ENCODE peak calls at places on chromosome 12, in nine cellular contexts. X is sigmoid colon, F is mesendoderm, N is lung, R is uterus, U is ovary, G is heart left ventricle, P is lower lobe of right lung, A is left ventricle myocardium inferior. L is an unnamed sample.

GRCh38 chr12:42372154-42372791 is 46.3 kb downstream of the PPHLN1 start:
- DNase-seq in F (peak; percentile 83), R (no peak), A (no peak), N (no peak), X (no peak), G (no peak), P (no peak), U (no peak), L (no peak)

GRCh38 chr12:48023386-48023785 is 19.1 kb upstream of the COL2A1 start:
- DNase-seq in G (peak; percentile 66), A (peak; percentile 70), X (no peak), P (no peak), N (no peak), R (no peak), F (peak; percentile 65), U (no peak), L (no peak)

GRCh38 chr12:54373619-54374554 is 9.6 kb upstream of the GPR84 start:
- DNase-seq in X (no peak), F (no peak), A (no peak), U (no peak), G (no peak), N (no peak), R (no peak), P (no peak), L (no peak)

GRCh38 chr12:64836856-64837255 is 12.4 kb downstream of the TBC1D30 start:
- DNase-seq in P (no peak), F (no peak), U (no peak), N (no peak), X (no peak), R (no peak), A (no peak), G (no peak), L (no peak)

GRCh38 chr12:54882074-54882473 is 27.8 kb downstream of the MUCL1 start:
- DNase-seq in G (no peak), F (no peak), A (no peak), R (no peak), X (no peak), P (no peak), N (no peak), U (no peak), L (no peak)

GRCh38 chr12:18895946-18896345 is 158.0 kb downstream of the CAPZA3 start:
- DNase-seq in X (no peak), G (peak; percentile 79), R (no peak), U (no peak), P (no peak), N (no peak), A (peak; percentile 77), F (peak; percentile 90), L (no peak)

GRCh38 chr12:92079054-92079385 is 66.6 kb downstream of the BTG1 start:
- DNase-seq in A (no peak), R (no peak), P (no peak), G (no peak), F (no peak), X (no peak), U (no peak), N (no peak), L (no peak)

GRCh38 chr12:25796523-25797000 is 161.9 kb upstream of the RASSF8 start:
- DNase-seq in X (no peak), G (no peak), R (no peak), U (no peak), P (no peak), N (no peak), A (no peak), F (peak; percentile 83), L (no peak)

GRCh38 chr12:8950702-8951478 is 1.4 kb upstream of the M6PR start:
- DNase-seq in X (no peak), R (no peak), P (no peak), N (no peak), U (no peak), F (no peak), G (no peak), A (no peak), L (no peak)

GRCh38 chr12:104751594-104751993 is 206.5 kb downstream of the SLC41A2 start:
- DNase-seq in F (no peak), P (no peak), X (no peak), A (no peak), N (no peak), G (no peak), U (no peak), R (no peak), L (no peak)

GRCh38 chr12:107130830-107131760 is 37.7 kb upstream of the CRY1 start:
- DNase-seq in P (no peak), G (no peak), U (no peak), R (no peak), A (no peak), F (no peak), N (no peak), X (no peak), L (no peak)

GRCh38 chr12:125283521-125283920 is 218.3 kb downstream of the AACS start:
- DNase-seq in U (no peak), A (no peak), R (no peak), X (no peak), G (no peak), P (no peak), N (no peak), F (peak; percentile 59), L (no peak)

GRCh38 chr12:92926549-92926948 is 2.5 kb downstream of the EEA1 start:
- DNase-seq in R (no peak), X (no peak), A (no peak), G (no peak), F (peak; percentile 29), U (no peak), P (no peak), N (no peak), L (no peak)

GRCh38 chr12:21551811-21552469 is 25.8 kb downstream of the SPX start:
- DNase-seq in F (no peak), G (no peak), X (no peak), N (no peak), R (no peak), A (no peak), U (no peak), P (no peak), L (no peak)

GRCh38 chr12:123723765-123724164 is 11.6 kb downstream of the ATP6V0A2 start:
- DNase-seq in P (no peak), F (no peak), X (no peak), N (no peak), R (no peak), A (no peak), G (no peak), U (no peak), L (no peak)

GRCh38 chr12:51869490-51869865 is 18.4 kb upstream of the ANKRD33 start:
- DNase-seq in A (no peak), F (no peak), G (peak; percentile 58), R (no peak), U (no peak), P (no peak), X (no peak), N (no peak), L (no peak)
- H3K4me1 ChIP-seq in A (peaks cover 17% of the 10 kb centered on the region), F (no peaks in the 10 kb centered on the region), G (peaks cover 17% of the 10 kb centered on the region), R (peaks cover 14% of the 10 kb centered on the region), U (peaks cover 3% of the 10 kb centered on the region), P (peaks cover 42% of the 10 kb centered on the region), X (no peaks in the 10 kb centered on the region), N (peaks cover under 1% of the 10 kb centered on the region), L (peaks cover 6% of the 10 kb centered on the region)

GRCh38 chr12:4943938-4944284 is 34.2 kb downstream of the KCNA1 start:
- DNase-seq in A (no peak), R (no peak), P (no peak), N (no peak), F (no peak), U (no peak), G (no peak), X (no peak), L (no peak)
- H3K27me3 ChIP-seq in A (peaks cover 53% of the 10 kb centered on the region), R (no peaks in the 10 kb centered on the region), P (peaks cover 5% of the 10 kb centered on the region), N (no peaks in the 10 kb centered on the region), F (no peaks in the 10 kb centered on the region), U (no peaks in the 10 kb centered on the region), G (no peaks in the 10 kb centered on the region), X (no peaks in the 10 kb centered on the region), L (no peaks in the 10 kb centered on the region)

GRCh38 chr12:2382391-2383155 is 329.8 kb downstream of the CACNA1C start:
- DNase-seq in X (no peak), A (no peak), N (no peak), R (peak; percentile 8), G (no peak), P (no peak), F (no peak), U (no peak), L (no peak)
- H3K27ac ChIP-seq in X (peak overlapping the region; percentile 72), A (peak overlapping the region; percentile 75), N (peak overlapping the region; percentile 22), R (peak overlapping the region; percentile 89), G (peak overlapping the region; percentile 40), P (peak overlapping the region; percentile 60), F (no peak overlapping the region), U (no peak overlapping the region), L (peak overlapping the region; percentile 89)

GRCh38 chr12:101826766-101827368 is 3.9 kb downstream of the GNPTAB start:
- DNase-seq in P (peak; percentile 53), N (no peak), U (no peak), X (no peak), F (no peak), G (no peak), R (no peak), A (no peak), L (no peak)

GRCh38 chr12:101828463-101829196 is 2.1 kb downstream of the GNPTAB start:
- DNase-seq in U (no peak), N (no peak), X (no peak), G (no peak), R (no peak), F (no peak), A (no peak), P (no peak), L (no peak)

GRCh38 chr12:101823039-101823438 is 7.7 kb downstream of the GNPTAB start:
- DNase-seq in F (no peak), N (no peak), X (no peak), G (no peak), P (no peak), A (no peak), R (no peak), U (no peak), L (no peak)

GRCh38 chr12:101823891-101824290 is 6.9 kb downstream of the GNPTAB start:
- DNase-seq in A (peak; percentile 39), R (no peak), X (peak; percentile 65), U (no peak), N (peak; percentile 45), G (no peak), F (peak; percentile 89), P (no peak), L (no peak)

GRCh38 chr12:101824831-101825230 is 5.9 kb downstream of the GNPTAB start:
- DNase-seq in A (no peak), N (no peak), X (no peak), R (no peak), G (no peak), U (no peak), P (no peak), F (peak; percentile 47), L (no peak)
- H3K4me1 ChIP-seq in A (peaks cover 83% of the 10 kb centered on the region), N (peaks cover 7% of the 10 kb centered on the region), X (no peaks in the 10 kb centered on the region), R (no peaks in the 10 kb centered on the region), G (peaks cover 49% of the 10 kb centered on the region), U (peaks cover 2% of the 10 kb centered on the region), P (peaks cover 62% of the 10 kb centered on the region), F (no peaks in the 10 kb centered on the region), L (peaks cover 24% of the 10 kb centered on the region)

GRCh38 chr12:132606466-132606865 is 3.9 kb downstream of the LRCOL1 start:
- DNase-seq in N (no peak), U (no peak), F (no peak), X (no peak), R (no peak), G (no peak), P (no peak), A (no peak), L (no peak)
- H3K27me3 ChIP-seq in N (no peaks in the 10 kb centered on the region), U (no peaks in the 10 kb centered on the region), F (no peaks in the 10 kb centered on the region), X (peaks cover 88% of the 10 kb centered on the region), R (no peaks in the 10 kb centered on the region), G (peaks cover 9% of the 10 kb centered on the region), P (peaks cover 66% of the 10 kb centered on the region), A (peaks cover 97% of the 10 kb centered on the region), L (no peaks in the 10 kb centered on the region)